ENCODE peak calls at places on chromosomes 16 and 17, in nine cellular contexts. X, L, B, T, C, J, P, I and K are unnamed samples.

GRCh38 chr16:79088971-79089370 is 511.6 kb downstream of the MAF start:
- DNase-seq in X (no peak), L (no peak), B (no peak), T (no peak), C (no peak), J (no peak), P (no peak), I (no peak), K (no peak)

GRCh38 chr17:59372138-59372751 is 40.8 kb downstream of the YPEL2 start:
- DNase-seq in X (no peak), L (peak; percentile 41), B (peak; percentile 76), T (no peak), C (peak; percentile 50), J (no peak), P (peak; percentile 45), I (no peak), K (no peak)

GRCh38 chr16:57192720-57193486 is 6.8 kb downstream of the RSPRY1 start:
- DNase-seq in X (no peak), L (peak; percentile 36), B (no peak), T (no peak), C (no peak), J (no peak), P (no peak), I (no peak), K (no peak)

GRCh38 chr16:56625140-56625942 is at the start of gene MT1E:
- DNase-seq in X (no peak), L (no peak), B (peak; percentile 65), T (peak; percentile 88), C (peak; percentile 91), J (peak; percentile 60), P (no peak), I (peak; percentile 84), K (no peak)

GRCh38 chr17:19013226-19013625 is 8.7 kb upstream of the FAM83G start:
- DNase-seq in X (no peak), L (no peak), B (no peak), T (no peak), C (no peak), J (no peak), P (no peak), I (peak; percentile 31), K (no peak)

GRCh38 chr16:47387026-47387734 is 73.7 kb downstream of the ITFG1 start:
- DNase-seq in X (no peak), L (no peak), B (no peak), T (no peak), C (no peak), J (no peak), P (no peak), I (no peak), K (no peak)

GRCh38 chr17:12320286-12320685 is 299.6 kb downstream of the MAP2K4 start:
- DNase-seq in X (no peak), L (no peak), B (no peak), T (no peak), C (no peak), J (no peak), P (no peak), I (no peak), K (no peak)

GRCh38 chr17:39737331-39737760 is 392 bp upstream of the GRB7 start:
- DNase-seq in X (no peak), L (no peak), B (no peak), T (no peak), C (peak; percentile 69), J (no peak), P (no peak), I (no peak), K (no peak)

GRCh38 chr16:318628-319027 is 33.9 kb downstream of the AXIN1 start:
- DNase-seq in X (peak; percentile 29), L (no peak), B (no peak), T (no peak), C (no peak), J (peak; percentile 61), P (peak; percentile 29), I (no peak), K (no peak)

GRCh38 chr17:50813583-50813982 is 21.8 kb upstream of the WFIKKN2 start:
- DNase-seq in X (no peak), L (no peak), B (no peak), T (no peak), C (no peak), J (no peak), P (no peak), I (no peak), K (no peak)

GRCh38 chr17:55672585-55673501 is 49.8 kb downstream of the TMEM100 start:
- DNase-seq in X (no peak), L (no peak), B (no peak), T (no peak), C (no peak), J (no peak), P (no peak), I (no peak), K (no peak)

GRCh38 chr17:43006639-43007551 is at the start of gene IFI35:
- DNase-seq in X (peak; percentile 95), L (peak; percentile 89), B (peak; percentile 85), T (peak; percentile 85), C (peak; percentile 86), J (peak; percentile 68), P (peak; percentile 94), I (peak; percentile 93), K (no peak)

DNA sequence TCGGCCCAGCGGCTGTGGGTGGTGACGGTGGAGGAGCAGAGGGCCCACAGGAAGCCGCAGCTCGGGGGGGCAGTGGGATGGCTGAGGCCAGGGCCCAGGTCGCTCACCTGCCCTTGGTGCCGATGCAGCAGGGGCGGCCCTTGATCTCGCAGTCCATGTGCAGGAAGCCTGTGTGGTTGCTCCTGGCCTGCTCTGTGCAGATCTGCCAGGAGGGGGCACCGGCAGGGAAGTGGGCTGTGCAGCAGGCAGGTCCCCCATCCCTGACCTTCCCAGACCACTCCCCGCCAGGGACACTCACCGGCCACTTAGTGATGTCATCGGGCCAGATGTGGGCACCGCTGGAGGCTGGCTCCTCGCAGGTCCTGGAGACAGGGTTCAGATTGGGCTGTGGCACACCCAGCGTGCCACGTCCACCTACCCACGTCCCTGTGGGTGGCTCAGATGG is 6.2 kb downstream of the AANAT start:
- DNase-seq in X (no peak), L (no peak), B (no peak), T (no peak), C (no peak), J (peak; percentile 76), P (peak; percentile 76), I (no peak), K (no peak)
- TF ChIP-seq CTCF in X (peak; percentile 32), L (no peak), B (no peak), T (peak; percentile 22), C (peak; percentile 15), J (peak; percentile 39), P (peak; percentile 90), I (no peak), K (no peak)

GRCh38 chr16:70250748-70251650 is 741 bp downstream of the EXOSC6 start:
- DNase-seq in X (peak; percentile 62), L (peak; percentile 76), B (peak; percentile 25), T (no peak), C (peak; percentile 39), J (peak; percentile 71), P (peak; percentile 59), I (peak; percentile 73), K (no peak)

GRCh38 chr16:70254095-70254964 is 2.6 kb upstream of the EXOSC6 start:
- DNase-seq in X (no peak), L (peak; percentile 9), B (no peak), T (no peak), C (no peak), J (no peak), P (no peak), I (no peak), K (no peak)

GRCh38 chr16:70251651-70252354 is at the start of gene EXOSC6:
- DNase-seq in X (peak; percentile 96), L (peak; percentile 97), B (peak; percentile 92), T (peak; percentile 90), C (peak; percentile 92), J (peak; percentile 93), P (peak; percentile 94), I (peak; percentile 94), K (peak; percentile 93)

GRCh38 chr16:70253291-70254094 is 1.8 kb upstream of the EXOSC6 start:
- DNase-seq in X (peak; percentile 60), L (peak; percentile 48), B (no peak), T (no peak), C (peak; percentile 29), J (peak; percentile 63), P (peak; percentile 49), I (no peak), K (no peak)

GRCh38 chr16:70252355-70252988 is 732 bp upstream of the EXOSC6 start:
- DNase-seq in X (peak; percentile 32), L (peak; percentile 36), B (no peak), T (no peak), C (no peak), J (peak; percentile 71), P (peak; percentile 58), I (no peak), K (no peak)
- TF ChIP-seq CTCF in X (peak; percentile 36), L (peak; percentile 31), B (peak; percentile 14), T (no peak), C (no peak), J (peak; percentile 46), P (peak; percentile 93), I (no peak), K (peak; percentile 9)

GRCh38 chr17:80992948-80993624 is 1.4 kb downstream of the CHMP6 start:
- DNase-seq in X (no peak), L (peak; percentile 38), B (no peak), T (no peak), C (no peak), J (no peak), P (peak; percentile 81), I (peak; percentile 53), K (no peak)

GRCh38 chr17:80992077-80992947 is 671 bp downstream of the CHMP6 start:
- DNase-seq in X (no peak), L (peak; percentile 60), B (no peak), T (no peak), C (peak; percentile 33), J (peak; percentile 44), P (no peak), I (peak; percentile 56), K (no peak)

GRCh38 chr17:80990921-80991644 is 558 bp upstream of the CHMP6 start:
- DNase-seq in X (no peak), L (no peak), B (no peak), T (no peak), C (no peak), J (no peak), P (no peak), I (peak; percentile 55), K (no peak)

GRCh38 chr17:80989586-80989913 is 2.1 kb upstream of the CHMP6 start:
- DNase-seq in X (no peak), L (peak; percentile 29), B (no peak), T (no peak), C (peak; percentile 11), J (no peak), P (no peak), I (no peak), K (no peak)

DNA sequence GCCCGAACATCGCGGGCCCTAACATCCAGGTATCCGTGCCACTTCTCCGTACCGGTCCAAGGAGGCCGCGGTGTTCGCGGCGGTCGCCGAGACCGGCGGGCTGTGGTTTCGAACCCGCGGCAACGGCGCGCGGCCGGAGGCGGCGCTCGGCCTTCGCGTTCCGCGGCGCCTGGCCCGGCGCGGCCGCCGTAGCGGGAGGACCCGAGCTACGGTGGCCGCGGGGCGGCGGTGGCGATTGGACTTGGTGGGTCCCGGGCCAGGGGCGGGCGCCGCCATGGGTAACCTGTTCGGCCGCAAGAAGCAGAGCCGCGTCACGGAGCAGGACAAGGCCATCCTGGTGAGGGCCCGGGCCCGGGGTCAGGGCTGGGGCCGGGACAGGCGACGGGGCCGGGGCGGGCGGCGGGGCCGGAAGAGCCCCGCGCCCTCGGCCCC is at the start of gene CHMP6:
- DNase-seq in X (peak; percentile 81), L (peak; percentile 93), B (peak; percentile 60), T (peak; percentile 79), C (peak; percentile 78), J (peak; percentile 82), P (peak; percentile 85), I (peak; percentile 85), K (peak; percentile 75)
- TF ChIP-seq CTCF in X (no peak), L (no peak), B (no peak), T (peak; percentile 54), C (no peak), J (no peak), P (peak; percentile 38), I (peak; percentile 13), K (no peak)

GRCh38 chr17:32746698-32747097 is 130.2 kb downstream of the MYO1D start:
- DNase-seq in X (no peak), L (no peak), B (no peak), T (no peak), C (no peak), J (no peak), P (no peak), I (no peak), K (no peak)
- TF ChIP-seq CTCF in X (no peak), L (no peak), B (no peak), T (no peak), C (no peak), J (no peak), P (no peak), I (no peak), K (no peak)